ENCODE peak calls at places on chromosomes 7 and 10, in four cellular contexts. S, J, A and P are unnamed samples.

GRCh38 chr10:3028444-3028843 is 38.9 kb upstream of the PFKP start:
- DNase-seq in S (no peak), J (no peak), A (no peak), P (no peak)

GRCh38 chr10:43221419-43222293 is 45.2 kb downstream of the RASGEF1A start:
- DNase-seq in S (peak; percentile 37), J (no peak), A (no peak), P (no peak)

GRCh38 chr10:71161429-71161828 is 50.9 kb upstream of the UNC5B start:
- DNase-seq in S (no peak), J (no peak), A (no peak), P (no peak)

GRCh38 chr7:80589561-80590083 is 48.8 kb upstream of the CD36 start:
- DNase-seq in S (no peak), J (no peak), A (no peak), P (no peak)

GRCh38 chr10:35594115-35594849 is 10.9 kb upstream of the GJD4 start:
- DNase-seq in S (no peak), J (no peak), A (no peak), P (no peak)

GRCh38 chr7:36192877-36193276 is 39.8 kb downstream of the EEPD1 start:
- DNase-seq in S (no peak), J (no peak), A (no peak), P (no peak)

GRCh38 chr7:115289966-115290365 is 368.1 kb downstream of the MDFIC start:
- DNase-seq in S (no peak), J (no peak), A (no peak), P (no peak)

GRCh38 chr10:123858039-123858740 is 33.4 kb downstream of the CPXM2 start:
- DNase-seq in S (peak; percentile 1), J (no peak), A (no peak), P (no peak)

GRCh38 chr10:67657775-67658174 is 38.2 kb downstream of the CTNNA3 start:
- DNase-seq in S (peak; percentile 28), J (no peak), A (no peak), P (no peak)

GRCh38 chr10:15504101-15504840 is 133.2 kb upstream of the FAM171A1 start:
- DNase-seq in S (no peak), J (no peak), A (no peak), P (no peak)

GRCh38 chr10:17227367-17228080 is 517 bp upstream of the VIM start:
- DNase-seq in S (no peak), J (no peak), A (no peak), P (no peak)

GRCh38 chr10:71659050-71659738 is 60.4 kb downstream of the C10orf105 start:
- DNase-seq in S (no peak), J (no peak), A (no peak), P (no peak)

GRCh38 chr10:124671486-124672075 is 72.6 kb downstream of the FAM53B start:
- DNase-seq in S (peak; percentile 56), J (no peak), A (no peak), P (no peak)